ENCODE peak calls at places on chromosomes 2 and 18, in eight cellular contexts. Q is SK-N-SH, H is sigmoid colon, X is IMR-90, K is right atrium auricular region, R is K562, E is right lobe of liver, J is cardiac muscle cell. N is an unnamed sample.
A peak's percentile ranks its signal among the peaks of the same experiment; 100 is the strongest.

GRCh38 chr18:48922801-48923730 is 27.7 kb downstream of the SMAD7 start:
- DNase-seq in Q (no peak), H (peak; percentile 88), X (peak; percentile 82), K (no peak), R (peak; percentile 77), E (peak; percentile 50), J (no peak), N (no peak)

GRCh38 chr2:160426604-160427003 is 67.0 kb downstream of the RBMS1 start:
- DNase-seq in Q (no peak), H (no peak), X (no peak), K (no peak), R (no peak), E (no peak), J (peak; percentile 40), N (no peak)

GRCh38 chr2:925309-925708 is 25.3 kb upstream of the SNTG2 start:
- DNase-seq in Q (no peak), H (no peak), X (no peak), K (no peak), R (no peak), E (no peak), J (no peak), N (no peak)

GRCh38 chr2:190084704-190085103 is 22.2 kb upstream of the MSTN start:
- DNase-seq in Q (no peak), H (no peak), X (no peak), K (no peak), R (no peak), E (no peak), J (no peak), N (no peak)

GRCh38 chr2:44668336-44668735 is 273.2 kb upstream of the SIX3 start:
- DNase-seq in Q (no peak), H (no peak), X (no peak), K (no peak), R (no peak), E (no peak), J (no peak), N (no peak)

GRCh38 chr18:9545029-9545428 is 69.3 kb downstream of the PPP4R1 start:
- DNase-seq in Q (no peak), H (no peak), X (no peak), K (no peak), R (no peak), E (no peak), J (no peak), N (no peak)

GRCh38 chr2:45444991-45445390 is 166.1 kb downstream of the SRBD1 start:
- DNase-seq in Q (no peak), H (no peak), X (no peak), K (no peak), R (no peak), E (no peak), J (no peak), N (no peak)

GRCh38 chr2:85181844-85182456 is 48.8 kb downstream of the TCF7L1 start:
- DNase-seq in Q (no peak), H (no peak), X (no peak), K (no peak), R (no peak), E (no peak), J (no peak), N (no peak)

GRCh38 chr18:80227472-80227871 is 19.8 kb downstream of the PARD6G start:
- DNase-seq in Q (no peak), H (no peak), X (no peak), K (peak; percentile 18), R (no peak), E (no peak), J (no peak), N (no peak)

GRCh38 chr18:34694611-34695165 is 15.4 kb upstream of the DTNA start:
- DNase-seq in Q (peak; percentile 12), H (no peak), X (peak; percentile 13), K (no peak), R (no peak), E (no peak), J (no peak), N (no peak)

GRCh38 chr2:74577448-74577847 is 22.9 kb downstream of the DOK1 start:
- DNase-seq in Q (no peak), H (no peak), X (peak; percentile 64), K (no peak), R (no peak), E (no peak), J (no peak), N (no peak)

GRCh38 chr2:150346806-150347205 is 140.7 kb downstream of the RND3 start:
- DNase-seq in Q (no peak), H (no peak), X (no peak), K (no peak), R (no peak), E (no peak), J (no peak), N (no peak)

GRCh38 chr2:150997066-150997465 is 264.6 kb downstream of the RBM43 start:
- DNase-seq in Q (peak; percentile 34), H (no peak), X (no peak), K (no peak), R (no peak), E (no peak), J (no peak), N (peak; percentile 47)

GRCh38 chr18:23135679-23136325 is 517 bp downstream of the CABLES1 start:
- DNase-seq in Q (peak; percentile 84), H (no peak), X (no peak), K (no peak), R (no peak), E (peak; percentile 62), J (peak; percentile 63), N (peak; percentile 24)

GRCh38 chr2:235639387-235639786 is 145.5 kb downstream of the AGAP1 start:
- DNase-seq in Q (peak; percentile 73), H (peak; percentile 96), X (peak; percentile 95), K (peak; percentile 93), R (no peak), E (no peak), J (no peak), N (peak; percentile 77)

GRCh38 chr2:43192039-43192438 is 34.4 kb downstream of the ZFP36L2 start:
- DNase-seq in Q (no peak), H (no peak), X (no peak), K (no peak), R (peak; percentile 43), E (no peak), J (no peak), N (no peak)

DNA sequence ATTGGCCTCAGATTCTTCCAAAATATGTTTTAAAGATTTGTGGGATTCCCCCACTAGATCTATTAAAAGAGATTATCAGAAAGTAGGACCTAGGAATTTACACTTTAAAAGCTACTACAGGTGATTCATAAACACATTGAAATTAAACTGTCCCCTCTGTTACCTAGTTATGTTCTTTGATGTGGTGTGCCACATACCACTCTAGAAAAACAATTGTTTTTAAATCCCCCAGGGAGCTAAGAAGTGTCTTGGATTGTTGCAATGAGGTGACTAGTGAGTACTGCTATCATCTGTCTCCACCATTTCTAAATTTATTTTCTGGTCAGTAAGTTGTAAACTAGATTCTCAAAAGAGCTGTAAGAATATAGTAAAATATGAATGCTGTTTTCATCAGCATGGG is 214.5 kb upstream of the DOK6 start:
- DNase-seq in Q (no peak), H (no peak), X (no peak), K (no peak), R (no peak), E (no peak), J (no peak), N (no peak)
- H3K36me3 ChIP-seq in Q (no peaks in the 10 kb centered on the region), H (no peaks in the 10 kb centered on the region), X (no peaks in the 10 kb centered on the region), K (no peaks in the 10 kb centered on the region), R (no peaks in the 10 kb centered on the region), E (no peaks in the 10 kb centered on the region), J (no peaks in the 10 kb centered on the region), N (no peaks in the 10 kb centered on the region)

DNA sequence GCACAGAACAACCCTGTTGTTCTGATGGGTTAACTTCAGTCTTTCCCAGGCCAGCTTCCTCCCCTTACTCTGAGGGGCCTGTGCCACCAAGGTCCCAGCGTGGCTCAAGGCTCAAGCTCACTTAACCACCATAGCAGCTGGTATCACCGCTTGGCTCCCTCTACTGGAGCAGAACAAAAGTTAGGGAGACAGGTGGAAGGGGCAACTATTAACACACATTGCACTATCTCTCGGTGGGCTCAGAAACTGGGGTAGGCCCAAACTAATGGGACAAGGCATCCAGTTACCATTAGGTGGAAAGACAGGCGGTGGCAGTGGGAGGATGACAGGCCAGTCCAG is 88.7 kb upstream of the ATL2 start:
- DNase-seq in Q (peak; percentile 44), H (no peak), X (peak; percentile 21), K (no peak), R (peak; percentile 38), E (peak; percentile 57), J (peak; percentile 61), N (peak; percentile 41)
- TF ChIP-seq CTCF in Q (peak; percentile 51), H (no peak), X (peak; percentile 32), K (no peak), R (peak; percentile 45), E (peak; percentile 55), J (peak; percentile 45), N (peak; percentile 57)

DNA sequence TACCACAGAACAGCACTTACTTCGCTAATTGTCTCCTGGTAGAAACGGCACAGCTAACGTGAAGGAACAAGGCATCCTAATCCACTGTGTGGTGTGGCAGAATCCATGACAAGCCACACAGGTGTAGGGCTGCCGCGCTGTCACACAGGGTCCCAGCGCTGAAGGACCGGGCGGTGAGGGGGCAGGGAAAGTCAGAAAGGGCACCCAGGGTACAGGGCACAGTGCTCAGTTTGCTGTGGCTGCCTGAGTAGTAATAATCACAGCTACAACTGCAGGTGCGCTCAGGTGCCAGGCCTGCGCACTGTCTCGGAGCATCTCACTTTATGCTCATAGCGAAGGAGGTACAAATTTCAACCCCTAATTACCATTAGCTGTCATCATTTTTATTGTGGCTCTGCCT is 55.2 kb upstream of the CAB39 start:
- DNase-seq in Q (no peak), H (no peak), X (no peak), K (no peak), R (no peak), E (no peak), J (no peak), N (no peak)
- H3K4me1 ChIP-seq in Q (no peaks in the 10 kb centered on the region), H (peaks cover 5% of the 10 kb centered on the region), X (no peaks in the 10 kb centered on the region), K (no peaks in the 10 kb centered on the region), R (peaks cover 59% of the 10 kb centered on the region), E (no peaks in the 10 kb centered on the region), J (no peaks in the 10 kb centered on the region), N (no peaks in the 10 kb centered on the region)

GRCh38 chr2:127485694-127486071 is 40.6 kb downstream of the IWS1 start:
- DNase-seq in Q (no peak), H (no peak), X (no peak), K (no peak), R (no peak), E (no peak), J (no peak), N (no peak)

GRCh38 chr2:127485051-127485693 is 41.1 kb downstream of the IWS1 start:
- DNase-seq in Q (no peak), H (no peak), X (no peak), K (no peak), R (no peak), E (no peak), J (no peak), N (no peak)

GRCh38 chr2:127486247-127486912 is 39.9 kb downstream of the IWS1 start:
- DNase-seq in Q (no peak), H (no peak), X (peak; percentile 20), K (no peak), R (no peak), E (no peak), J (no peak), N (no peak)

GRCh38 chr2:127490283-127490682 is 36.0 kb downstream of the IWS1 start:
- DNase-seq in Q (no peak), H (no peak), X (no peak), K (no peak), R (no peak), E (no peak), J (no peak), N (no peak)
- H3K36me3 ChIP-seq in Q (peaks cover 85% of the 10 kb centered on the region), H (peaks cover 62% of the 10 kb centered on the region), X (peaks cover 50% of the 10 kb centered on the region), K (peaks cover 88% of the 10 kb centered on the region), R (peaks cover 96% of the 10 kb centered on the region), E (peaks cover 96% of the 10 kb centered on the region), J (peaks cover 75% of the 10 kb centered on the region), N (peaks cover 27% of the 10 kb centered on the region)

GRCh38 chr2:132703396-132703795 is 33.4 kb upstream of the LYPD1 start:
- DNase-seq in Q (no peak), H (no peak), X (peak; percentile 93), K (no peak), R (no peak), E (no peak), J (no peak), N (no peak)
- TF ChIP-seq CTCF in Q (no peak), H (no peak), X (no peak), K (no peak), R (no peak), E (no peak), J (no peak), N (no peak)

N was measured in BE2C.